ENCODE peak calls at places on chromosomes 3 and 15, in five cellular contexts. Y, V, W, Q and A are unnamed samples.

GRCh38 chr15:90883971-90884718 is at the start of gene FES:
- DNase-seq in Q (no peak), W (no peak), Y (no peak), V (no peak), A (peak; percentile 46)

GRCh38 chr15:56052389-56053045 is 59.1 kb upstream of the NEDD4 start:
- DNase-seq in V (no peak), Q (peak; percentile 76), Y (peak; percentile 19), W (peak; percentile 13), A (peak; percentile 68)

GRCh38 chr3:110625126-110625798 is 446.4 kb upstream of the NECTIN3 start:
- DNase-seq in Y (peak; percentile 35), V (no peak), W (no peak), Q (no peak), A (no peak)

GRCh38 chr3:158509891-158510290 is 61.1 kb upstream of the MLF1 start:
- DNase-seq in W (no peak), Q (no peak), Y (no peak), V (no peak), A (no peak)

GRCh38 chr3:81666502-81667121 is 94.8 kb downstream of the GBE1 start:
- DNase-seq in V (no peak), Q (peak; percentile 46), W (no peak), Y (no peak), A (peak; percentile 41)

GRCh38 chr3:49132437-49133225 is at the start of gene LAMB2:
- DNase-seq in Y (peak; percentile 70), V (no peak), W (peak; percentile 79), Q (peak; percentile 67), A (peak; percentile 74)

GRCh38 chr3:129597087-129597791 is 9.2 kb downstream of the PLXND1 start:
- DNase-seq in W (no peak), Y (peak; percentile 43), V (no peak), Q (no peak), A (peak; percentile 36)

GRCh38 chr3:147392083-147392916 is 14.0 kb downstream of the ZIC4 start:
- DNase-seq in W (no peak), Q (no peak), V (no peak), Y (no peak), A (no peak)

GRCh38 chr15:64774556-64775523 is 549 bp downstream of the RBPMS2 start:
- DNase-seq in Y (peak; percentile 49), Q (peak; percentile 33), W (no peak), V (no peak), A (no peak)

GRCh38 chr3:39249453-39250115 is 30.3 kb downstream of the CX3CR1 start:
- DNase-seq in V (no peak), W (no peak), Q (no peak), Y (no peak), A (no peak)

GRCh38 chr3:160401301-160402095 is 2.0 kb downstream of the SMC4 start:
- DNase-seq in W (peak; percentile 29), Q (peak; percentile 52), Y (no peak), V (no peak), A (peak; percentile 88)

GRCh38 chr3:5181479-5182141 is 5.9 kb upstream of the EDEM1 start:
- DNase-seq in W (no peak), Q (no peak), V (no peak), Y (no peak), A (no peak)

GRCh38 chr3:155070932-155071387 is 9.2 kb upstream of the MME start:
- DNase-seq in W (no peak), Y (no peak), V (no peak), Q (no peak), A (peak; percentile 99)

GRCh38 chr3:171640520-171641412 is 169.5 kb downstream of the PLD1 start:
- DNase-seq in V (no peak), Q (peak; percentile 15), Y (no peak), W (peak; percentile 25), A (peak; percentile 56)

GRCh38 chr15:45307230-45307924 is 55.3 kb downstream of the SLC28A2 start:
- DNase-seq in Q (peak; percentile 23), W (peak; percentile 53), Y (no peak), V (peak; percentile 31), A (peak; percentile 59)

GRCh38 chr3:107221856-107222255 is 155.4 kb upstream of the CCDC54 start:
- DNase-seq in V (no peak), W (no peak), Y (no peak), Q (no peak), A (peak; percentile 65)

GRCh38 chr15:63030101-63030528 is 12.4 kb upstream of the TPM1 start:
- DNase-seq in V (no peak), Q (no peak), Y (no peak), W (no peak), A (peak; percentile 63)

GRCh38 chr15:94206463-94207167 is 24.7 kb upstream of the MCTP2 start:
- DNase-seq in Y (no peak), W (no peak), Q (no peak), V (no peak), A (peak; percentile 89)

GRCh38 chr3:72010044-72010443 is 225.1 kb upstream of the PROK2 start:
- DNase-seq in W (no peak), Q (no peak), Y (no peak), V (no peak), A (no peak)

GRCh38 chr15:66588537-66588936 is 22.7 kb upstream of the LCTL start:
- DNase-seq in Q (no peak), W (no peak), Y (peak; percentile 52), V (no peak), A (no peak)

GRCh38 chr15:82850242-82850591 is 40.8 kb downstream of the WHAMM start:
- DNase-seq in Q (no peak), Y (peak; percentile 40), W (no peak), V (no peak), A (peak; percentile 5)

GRCh38 chr3:48770187-48770502 is 53.1 kb upstream of the IP6K2 start:
- DNase-seq in Y (no peak), V (no peak), Q (no peak), W (no peak), A (no peak)

GRCh38 chr3:118641608-118642007 is 393.0 kb downstream of the IGSF11 start:
- DNase-seq in V (no peak), W (no peak), Q (peak; percentile 1), Y (no peak), A (no peak)

GRCh38 chr3:53938645-53939044 is 47.0 kb upstream of the SELENOK start:
- DNase-seq in W (peak; percentile 25), Q (peak; percentile 44), V (no peak), Y (peak; percentile 24), A (peak; percentile 52)

GRCh38 chr3:17070560-17070959 is 185.8 kb downstream of the PLCL2 start:
- DNase-seq in Q (peak; percentile 76), Y (no peak), V (no peak), W (no peak), A (peak; percentile 39)

GRCh38 chr15:89174476-89174875 is 46.9 kb downstream of the RLBP1 start:
- DNase-seq in W (no peak), Y (no peak), Q (no peak), V (no peak), A (no peak)

GRCh38 chr15:51349156-51349844 is 7.8 kb downstream of the GLDN start:
- DNase-seq in Q (no peak), Y (no peak), V (no peak), W (no peak), A (no peak)

GRCh38 chr15:60708684-60709083 is 229.7 kb upstream of the ICE2 start:
- DNase-seq in Q (no peak), W (no peak), Y (no peak), V (no peak), A (peak; percentile 99)

GRCh38 chr3:67863869-67864268 is 209.5 kb upstream of the SUCLG2 start:
- DNase-seq in V (no peak), Q (peak; percentile 36), W (peak; percentile 32), Y (no peak), A (peak; percentile 16)

GRCh38 chr3:153245661-153246060 is 83.6 kb downstream of the RAP2B start:
- DNase-seq in Q (no peak), Y (no peak), V (no peak), W (no peak), A (peak; percentile 39)

GRCh38 chr3:118675305-118675704 is 359.3 kb downstream of the IGSF11 start:
- DNase-seq in Q (no peak), V (no peak), Y (no peak), W (no peak), A (no peak)

DNA sequence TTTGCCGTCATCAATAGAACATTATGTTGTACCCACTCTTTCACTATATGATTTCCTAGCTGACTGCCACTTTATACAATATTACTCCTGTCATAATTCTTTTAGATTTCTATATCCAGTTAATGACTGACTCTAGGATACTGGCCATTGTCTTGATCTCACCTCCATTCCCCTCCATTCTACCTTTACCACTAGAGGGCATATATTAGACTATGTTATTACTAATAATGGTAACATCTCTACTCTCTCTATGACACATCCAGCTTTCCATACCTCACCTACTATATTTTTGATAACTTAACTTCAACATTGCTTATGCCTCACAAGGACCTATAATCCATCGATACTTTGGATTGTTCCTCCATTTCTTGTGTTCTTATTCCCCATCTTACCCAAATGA is 31.4 kb upstream of the POU1F1 start:
- DNase-seq in Y (no peak), Q (no peak), W (no peak), V (no peak), A (no peak)
- TF ChIP-seq RFX5 in Y (no peak), Q (no peak), W (no peak), V (no peak), A (no peak)

GRCh38 chr3:88997276-88997675 is 110.1 kb upstream of the EPHA3 start:
- DNase-seq in W (no peak), Q (no peak), V (no peak), Y (no peak), A (no peak)
- TF ChIP-seq RFX5 in W (no peak), Q (no peak), V (no peak), Y (no peak), A (no peak)

GRCh38 chr3:184158394-184158793 is 3.2 kb downstream of the DVL3 start:
- DNase-seq in Y (no peak), W (no peak), V (no peak), Q (no peak), A (no peak)
- TF ChIP-seq RFX5 in Y (no peak), W (no peak), V (no peak), Q (no peak), A (no peak)

DNA sequence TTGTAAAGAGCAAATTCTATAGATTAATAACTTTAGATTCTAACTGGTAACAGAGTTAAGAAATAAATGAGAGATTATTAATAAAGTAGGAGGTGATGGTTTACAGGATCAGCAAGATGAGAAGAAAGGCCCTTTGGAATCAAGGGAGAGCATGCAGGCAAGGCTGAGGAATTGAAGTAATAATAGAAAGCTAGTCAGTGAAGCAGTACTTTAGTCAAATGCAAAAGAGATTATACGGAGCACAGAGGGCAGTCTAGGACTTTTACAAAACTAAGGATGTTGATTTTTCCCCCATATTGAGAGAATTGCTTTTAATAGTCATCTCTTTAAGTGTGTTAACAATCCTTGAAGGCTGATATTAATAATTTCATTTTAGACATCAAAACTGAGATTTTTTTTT is 146.4 kb downstream of the ROBO2 start:
- DNase-seq in Y (no peak), W (no peak), V (no peak), Q (no peak), A (no peak)
- TF ChIP-seq RFX5 in Y (no peak), W (no peak), V (no peak), Q (no peak), A (no peak)

GRCh38 chr15:77014137-77015081 is 19.5 kb downstream of the PSTPIP1 start:
- DNase-seq in Y (no peak), Q (no peak), W (no peak), V (no peak), A (no peak)
- TF ChIP-seq RFX5 in Y (no peak), Q (no peak), W (no peak), V (no peak), A (no peak)

DNA sequence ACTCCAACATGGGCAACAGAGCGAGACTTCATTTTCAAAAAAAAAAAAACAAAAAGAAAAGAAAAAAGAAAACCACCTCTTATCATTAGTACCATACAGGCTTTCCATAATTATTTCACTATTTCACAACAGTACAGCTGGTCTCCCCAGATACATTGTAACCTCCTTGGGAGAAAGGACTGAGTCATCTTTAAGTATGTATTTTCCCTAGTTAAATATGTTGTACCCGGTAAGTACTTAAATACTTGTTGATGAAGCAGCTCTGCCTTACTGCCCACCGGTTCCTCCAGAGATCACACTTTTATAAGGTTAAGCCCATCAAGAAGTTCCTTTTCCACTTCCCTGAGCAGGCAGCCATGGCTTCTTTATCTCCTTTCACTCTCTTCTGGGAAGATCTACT is 789.5 kb upstream of the CFAP20DC start:
- DNase-seq in Q (no peak), W (no peak), Y (no peak), V (no peak), A (peak; percentile 79)
- TF ChIP-seq RFX5 in Q (no peak), W (no peak), Y (no peak), V (no peak), A (no peak)